ENCODE peak calls at places on chromosome 21, in ten cellular contexts. One of them, this sample, is unnamed.
A peak's percentile ranks its signal among the peaks of the same experiment; 100 is the strongest.

GRCh38 chr21:41611966-41612606 is 104.1 kb upstream of the TMPRSS2 start:
- DNase-seq in tibial artery: no peak
- DNase-seq in fibroblast of pulmonary artery: peak; percentile 29
- DNase-seq in Calu3: peak; percentile 61
- DNase-seq in mesothelial cell of epicardium: no peak
- DNase-seq in mucosa of descending colon: no peak
- DNase-seq in body of pancreas: peak; percentile 52
- DNase-seq in mammary epithelial cell: peak; percentile 69
- DNase-seq in astrocyte of the spinal cord: no peak
- DNase-seq in upper lobe of right lung: peak; percentile 59
- DNase-seq in this sample: peak; percentile 50

GRCh38 chr21:33261635-33262034 is 4.5 kb upstream of the IL10RB start:
- DNase-seq in body of pancreas: peak; percentile 64
- DNase-seq in tibial artery: peak; percentile 39
- DNase-seq in upper lobe of right lung: peak; percentile 73
- DNase-seq in mucosa of descending colon: no peak
- DNase-seq in mesothelial cell of epicardium: no peak
- DNase-seq in astrocyte of the spinal cord: peak; percentile 75
- DNase-seq in fibroblast of pulmonary artery: peak; percentile 56
- DNase-seq in mammary epithelial cell: no peak
- DNase-seq in Calu3: no peak
- DNase-seq in this sample: no peak

GRCh38 chr21:35150562-35151226 is 101.6 kb upstream of the RUNX1 start:
- DNase-seq in fibroblast of pulmonary artery: peak; percentile 59
- DNase-seq in tibial artery: no peak
- DNase-seq in mesothelial cell of epicardium: no peak
- DNase-seq in body of pancreas: no peak
- DNase-seq in mucosa of descending colon: no peak
- DNase-seq in upper lobe of right lung: no peak
- DNase-seq in Calu3: no peak
- DNase-seq in mammary epithelial cell: peak; percentile 80
- DNase-seq in astrocyte of the spinal cord: peak; percentile 86
- DNase-seq in this sample: no peak

GRCh38 chr21:46111193-46111571 is 13.3 kb downstream of the COL6A2 start:
- DNase-seq in upper lobe of right lung: peak; percentile 57
- DNase-seq in mucosa of descending colon: peak; percentile 25
- DNase-seq in body of pancreas: no peak
- DNase-seq in astrocyte of the spinal cord: no peak
- DNase-seq in mesothelial cell of epicardium: no peak
- DNase-seq in fibroblast of pulmonary artery: no peak
- DNase-seq in tibial artery: no peak
- DNase-seq in Calu3: no peak
- DNase-seq in mammary epithelial cell: no peak
- DNase-seq in this sample: no peak

GRCh38 chr21:46474365-46474764 is 15.7 kb downstream of the DIP2A start:
- DNase-seq in mucosa of descending colon: no peak
- DNase-seq in Calu3: no peak
- DNase-seq in astrocyte of the spinal cord: no peak
- DNase-seq in mesothelial cell of epicardium: no peak
- DNase-seq in mammary epithelial cell: no peak
- DNase-seq in tibial artery: no peak
- DNase-seq in fibroblast of pulmonary artery: no peak
- DNase-seq in body of pancreas: no peak
- DNase-seq in upper lobe of right lung: no peak
- DNase-seq in this sample: no peak

GRCh38 chr21:45962531-45963224 is 18.9 kb upstream of the COL6A1 start:
- DNase-seq in mesothelial cell of epicardium: no peak
- DNase-seq in astrocyte of the spinal cord: no peak
- DNase-seq in mammary epithelial cell: no peak
- DNase-seq in Calu3: no peak
- DNase-seq in mucosa of descending colon: no peak
- DNase-seq in fibroblast of pulmonary artery: no peak
- DNase-seq in tibial artery: no peak
- DNase-seq in body of pancreas: no peak
- DNase-seq in upper lobe of right lung: no peak
- DNase-seq in this sample: no peak

GRCh38 chr21:25639922-25640670 is 1.0 kb downstream of the JAM2 start:
- DNase-seq in tibial artery: no peak
- DNase-seq in Calu3: no peak
- DNase-seq in astrocyte of the spinal cord: peak; percentile 12
- DNase-seq in mucosa of descending colon: peak; percentile 56
- DNase-seq in mesothelial cell of epicardium: no peak
- DNase-seq in body of pancreas: no peak
- DNase-seq in fibroblast of pulmonary artery: no peak
- DNase-seq in mammary epithelial cell: no peak
- DNase-seq in upper lobe of right lung: no peak
- DNase-seq in this sample: peak; percentile 50

GRCh38 chr21:43740497-43741156 is 21.7 kb downstream of the PDXK start:
- DNase-seq in mammary epithelial cell: no peak
- DNase-seq in fibroblast of pulmonary artery: peak; percentile 72
- DNase-seq in body of pancreas: peak; percentile 74
- DNase-seq in mesothelial cell of epicardium: peak; percentile 49
- DNase-seq in upper lobe of right lung: peak; percentile 78
- DNase-seq in astrocyte of the spinal cord: peak; percentile 17
- DNase-seq in mucosa of descending colon: no peak
- DNase-seq in tibial artery: peak; percentile 49
- DNase-seq in Calu3: peak; percentile 75
- DNase-seq in this sample: no peak

GRCh38 chr21:42513985-42514882 is 582 bp downstream of the SLC37A1 start:
- DNase-seq in body of pancreas: peak; percentile 70
- DNase-seq in mucosa of descending colon: peak; percentile 84
- DNase-seq in upper lobe of right lung: peak; percentile 86
- DNase-seq in fibroblast of pulmonary artery: no peak
- DNase-seq in astrocyte of the spinal cord: no peak
- DNase-seq in mesothelial cell of epicardium: no peak
- DNase-seq in tibial artery: peak; percentile 42
- DNase-seq in mammary epithelial cell: peak; percentile 39
- DNase-seq in Calu3: peak; percentile 40
- DNase-seq in this sample: peak; percentile 76

GRCh38 chr21:45236481-45236880 is 51.2 kb downstream of the POFUT2 start:
- DNase-seq in Calu3: no peak
- DNase-seq in body of pancreas: no peak
- DNase-seq in mesothelial cell of epicardium: no peak
- DNase-seq in tibial artery: no peak
- DNase-seq in fibroblast of pulmonary artery: no peak
- DNase-seq in mammary epithelial cell: no peak
- DNase-seq in upper lobe of right lung: no peak
- DNase-seq in astrocyte of the spinal cord: no peak
- DNase-seq in mucosa of descending colon: no peak
- DNase-seq in this sample: no peak

GRCh38 chr21:31382060-31382459 is 38.0 kb upstream of the TIAM1 start:
- DNase-seq in astrocyte of the spinal cord: no peak
- DNase-seq in upper lobe of right lung: no peak
- DNase-seq in tibial artery: no peak
- DNase-seq in Calu3: no peak
- DNase-seq in mucosa of descending colon: no peak
- DNase-seq in body of pancreas: no peak
- DNase-seq in fibroblast of pulmonary artery: no peak
- DNase-seq in mesothelial cell of epicardium: no peak
- DNase-seq in mammary epithelial cell: no peak
- DNase-seq in this sample: no peak

GRCh38 chr21:45004059-45004422 is 64.2 kb downstream of the SLX9 start:
- DNase-seq in fibroblast of pulmonary artery: no peak
- DNase-seq in upper lobe of right lung: peak; percentile 53
- DNase-seq in mammary epithelial cell: peak; percentile 23
- DNase-seq in Calu3: no peak
- DNase-seq in mesothelial cell of epicardium: no peak
- DNase-seq in astrocyte of the spinal cord: no peak
- DNase-seq in mucosa of descending colon: peak; percentile 41
- DNase-seq in tibial artery: no peak
- DNase-seq in body of pancreas: no peak
- DNase-seq in this sample: no peak

DNA sequence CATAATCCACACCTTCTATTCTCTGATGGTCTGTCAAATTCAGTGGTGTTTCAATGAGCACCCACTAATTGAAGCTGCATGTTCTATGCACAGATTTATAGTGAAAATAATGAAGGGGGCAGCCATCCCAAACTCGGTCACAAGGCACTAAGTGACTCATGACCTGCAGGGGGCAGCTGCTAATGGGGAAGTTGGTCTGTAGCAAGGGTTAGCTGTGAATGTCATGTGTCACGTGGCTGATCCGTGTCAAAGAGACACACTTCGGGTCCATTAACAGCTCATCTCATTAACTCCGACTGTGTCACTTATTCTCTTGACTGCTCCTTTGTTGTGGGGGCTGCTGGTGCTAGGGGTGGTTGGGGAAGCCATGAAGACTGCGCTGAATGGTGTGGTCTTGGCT is 306.6 kb downstream of the PCP4 start:
- DNase-seq in astrocyte of the spinal cord: no peak
- DNase-seq in upper lobe of right lung: no peak
- DNase-seq in Calu3: no peak
- DNase-seq in mesothelial cell of epicardium: no peak
- DNase-seq in body of pancreas: no peak
- DNase-seq in tibial artery: no peak
- DNase-seq in fibroblast of pulmonary artery: no peak
- DNase-seq in mammary epithelial cell: no peak
- DNase-seq in mucosa of descending colon: no peak
- DNase-seq in this sample: no peak
- TF ChIP-seq CTCF in astrocyte of the spinal cord: no peak
- TF ChIP-seq CTCF in upper lobe of right lung: no peak
- TF ChIP-seq CTCF in Calu3: no peak
- TF ChIP-seq CTCF in mesothelial cell of epicardium: no peak
- TF ChIP-seq CTCF in body of pancreas: no peak
- TF ChIP-seq CTCF in tibial artery: no peak
- TF ChIP-seq CTCF in fibroblast of pulmonary artery: no peak
- TF ChIP-seq CTCF in mammary epithelial cell: no peak
- TF ChIP-seq CTCF in mucosa of descending colon: no peak
- TF ChIP-seq CTCF in this sample: no peak

DNA sequence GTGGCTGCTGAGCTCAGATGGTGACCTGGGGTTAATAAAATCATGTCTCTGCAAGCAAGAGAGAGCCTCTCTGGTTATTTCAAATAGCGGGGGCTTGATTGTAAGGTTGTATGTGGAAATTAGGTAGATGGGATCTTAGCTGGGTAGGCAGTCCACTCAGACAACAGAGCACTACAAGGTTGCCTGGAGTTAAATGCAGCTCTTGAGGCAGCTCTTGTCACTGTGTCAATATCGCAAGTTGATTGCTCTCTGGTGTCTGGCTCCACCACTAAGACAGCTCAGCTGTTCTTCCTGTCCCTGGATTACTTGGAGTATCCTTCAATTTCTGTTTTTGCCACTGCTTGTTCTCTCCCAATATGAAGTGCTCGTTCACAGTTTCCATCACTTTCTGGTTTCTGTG is 93.8 kb downstream of the C21orf91 start:
- DNase-seq in upper lobe of right lung: no peak
- DNase-seq in mucosa of descending colon: no peak
- DNase-seq in body of pancreas: peak; percentile 20
- DNase-seq in tibial artery: no peak
- DNase-seq in mammary epithelial cell: no peak
- DNase-seq in fibroblast of pulmonary artery: no peak
- DNase-seq in Calu3: no peak
- DNase-seq in astrocyte of the spinal cord: no peak
- DNase-seq in mesothelial cell of epicardium: no peak
- DNase-seq in this sample: no peak
- TF ChIP-seq CTCF in upper lobe of right lung: no peak
- TF ChIP-seq CTCF in mucosa of descending colon: no peak
- TF ChIP-seq CTCF in body of pancreas: no peak
- TF ChIP-seq CTCF in tibial artery: no peak
- TF ChIP-seq CTCF in mammary epithelial cell: no peak
- TF ChIP-seq CTCF in fibroblast of pulmonary artery: no peak
- TF ChIP-seq CTCF in Calu3: no peak
- TF ChIP-seq CTCF in astrocyte of the spinal cord: no peak
- TF ChIP-seq CTCF in mesothelial cell of epicardium: no peak
- TF ChIP-seq CTCF in this sample: no peak

DNA sequence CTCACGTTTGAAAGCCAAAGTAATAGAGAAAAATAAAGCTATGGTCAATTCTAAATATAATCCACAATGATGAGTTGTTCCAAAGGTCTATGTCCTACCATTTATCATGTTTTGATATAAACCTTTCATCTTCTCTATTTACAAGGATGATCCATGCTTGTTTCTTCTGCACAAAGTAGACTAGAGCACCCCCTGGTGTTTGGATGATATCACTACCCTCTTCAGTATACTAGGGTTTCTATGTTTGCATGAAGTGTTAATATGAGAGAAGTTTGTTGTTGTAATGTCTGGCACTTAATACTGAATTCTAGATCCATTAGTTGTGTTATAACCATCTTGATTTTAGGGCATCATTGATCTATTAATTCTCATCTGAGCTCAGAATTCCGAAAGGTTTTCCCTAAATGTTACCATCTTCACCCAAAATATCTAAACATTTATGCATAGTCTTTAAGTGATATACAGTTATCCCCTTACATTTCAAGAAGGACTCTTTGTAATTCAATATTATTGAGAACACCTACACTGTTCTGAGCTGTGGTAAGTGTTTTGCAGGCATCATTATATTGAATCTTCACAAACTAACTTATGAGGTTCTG is 21.1 kb downstream of the CLDN8 start:
- DNase-seq in body of pancreas: peak; percentile 17
- DNase-seq in upper lobe of right lung: no peak
- DNase-seq in astrocyte of the spinal cord: peak; percentile 18
- DNase-seq in Calu3: peak; percentile 38
- DNase-seq in tibial artery: no peak
- DNase-seq in fibroblast of pulmonary artery: peak; percentile 60
- DNase-seq in mammary epithelial cell: peak; percentile 52
- DNase-seq in mesothelial cell of epicardium: no peak
- DNase-seq in mucosa of descending colon: no peak
- DNase-seq in this sample: no peak
- TF ChIP-seq CTCF in body of pancreas: peak; percentile 48
- TF ChIP-seq CTCF in upper lobe of right lung: peak; percentile 52
- TF ChIP-seq CTCF in astrocyte of the spinal cord: peak; percentile 43
- TF ChIP-seq CTCF in Calu3: peak; percentile 33
- TF ChIP-seq CTCF in tibial artery: peak; percentile 11
- TF ChIP-seq CTCF in fibroblast of pulmonary artery: peak; percentile 67
- TF ChIP-seq CTCF in mammary epithelial cell: peak; percentile 86
- TF ChIP-seq CTCF in mesothelial cell of epicardium: peak; percentile 71
- TF ChIP-seq CTCF in mucosa of descending colon: no peak
- TF ChIP-seq CTCF in this sample: peak; percentile 23

DNA sequence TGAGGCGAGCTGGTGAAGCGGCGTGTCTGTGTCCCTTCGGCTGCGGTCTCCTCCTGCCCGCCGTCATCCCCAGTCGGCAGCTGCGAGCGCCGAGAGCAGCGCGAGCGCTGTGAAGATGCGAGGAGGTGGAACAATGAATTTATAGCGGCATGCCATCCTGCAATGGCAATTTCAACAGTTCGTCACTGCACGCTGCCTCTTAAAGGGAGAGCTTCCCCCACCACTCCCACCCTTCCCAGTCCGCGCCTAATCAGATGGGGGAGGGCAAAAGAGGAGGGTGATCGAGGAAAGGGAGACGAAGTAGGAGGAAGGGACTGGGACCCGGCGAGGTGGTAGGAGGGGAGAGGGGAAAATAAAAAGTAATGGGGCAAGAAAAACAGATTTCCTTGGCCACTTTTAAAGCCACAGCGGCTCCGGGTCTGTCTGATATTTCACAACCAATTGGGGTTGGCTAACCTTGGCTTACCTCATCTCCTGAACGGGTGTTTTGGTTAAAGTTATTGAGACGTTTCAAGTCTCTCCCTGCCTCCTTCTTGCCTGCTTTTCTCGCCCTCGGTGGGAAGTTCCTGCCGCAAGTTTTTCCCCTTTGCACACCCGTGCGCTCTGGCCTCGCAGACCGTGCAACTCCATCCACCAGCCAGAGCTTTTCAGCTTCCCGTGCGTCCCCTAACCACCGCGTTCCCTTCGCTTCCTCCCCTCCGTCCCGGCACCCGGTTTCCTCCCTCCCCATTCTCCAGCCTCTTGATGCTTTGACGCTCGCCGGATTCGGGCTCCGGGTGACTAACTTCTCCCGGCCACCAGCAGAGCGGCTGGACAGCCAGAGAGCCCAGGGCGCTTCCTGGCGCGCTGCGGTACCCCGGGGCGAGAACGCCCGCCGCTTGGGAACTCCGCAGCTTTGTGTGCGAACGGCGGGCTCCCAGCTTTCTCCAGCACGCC is at the start of gene ADAMTS5:
- DNase-seq in astrocyte of the spinal cord: peak; percentile 66
- DNase-seq in mesothelial cell of epicardium: peak; percentile 32
- DNase-seq in fibroblast of pulmonary artery: peak; percentile 64
- DNase-seq in body of pancreas: peak; percentile 14
- DNase-seq in Calu3: no peak
- DNase-seq in tibial artery: peak; percentile 59
- DNase-seq in mucosa of descending colon: peak; percentile 55
- DNase-seq in mammary epithelial cell: peak; percentile 59
- DNase-seq in upper lobe of right lung: peak; percentile 64
- DNase-seq in this sample: peak; percentile 14
- TF ChIP-seq CTCF in astrocyte of the spinal cord: no peak
- TF ChIP-seq CTCF in mesothelial cell of epicardium: no peak
- TF ChIP-seq CTCF in fibroblast of pulmonary artery: no peak
- TF ChIP-seq CTCF in body of pancreas: no peak
- TF ChIP-seq CTCF in Calu3: no peak
- TF ChIP-seq CTCF in tibial artery: no peak
- TF ChIP-seq CTCF in mucosa of descending colon: no peak
- TF ChIP-seq CTCF in mammary epithelial cell: no peak
- TF ChIP-seq CTCF in upper lobe of right lung: no peak
- TF ChIP-seq CTCF in this sample: no peak

This sample was measured in GM13977.